ENCODE peak calls at places on chromosome 14, in five cellular contexts. One of them, this sample, is unnamed.

GRCh38 chr14:103739793-103740501 is 24.3 kb downstream of the ZFYVE21 start:
- DNase-seq in neural progenitor cell: no peak
- DNase-seq in iris pigment epithelial cell: no peak
- DNase-seq in activated CD4-positive, alpha-beta T cell treated with anti-CD3 and anti-CD28 coated beads, Interleukin-2, amount 50 U/mL, for 1 hour: no peak
- DNase-seq in neural crest cell: no peak
- DNase-seq in this sample: no peak

GRCh38 chr14:105426416-105427130 is 6.9 kb downstream of the MTA1 start:
- DNase-seq in neural progenitor cell: no peak
- DNase-seq in iris pigment epithelial cell: no peak
- DNase-seq in activated CD4-positive, alpha-beta T cell treated with anti-CD3 and anti-CD28 coated beads, Interleukin-2, amount 50 U/mL, for 1 hour: no peak
- DNase-seq in neural crest cell: no peak
- DNase-seq in this sample: no peak

GRCh38 chr14:73236157-73236556 is 1.1 kb upstream of the PAPLN start:
- DNase-seq in neural progenitor cell: peak
- DNase-seq in iris pigment epithelial cell: no peak
- DNase-seq in activated CD4-positive, alpha-beta T cell treated with anti-CD3 and anti-CD28 coated beads, Interleukin-2, amount 50 U/mL, for 1 hour: no peak
- DNase-seq in neural crest cell: no peak
- DNase-seq in this sample: no peak

GRCh38 chr14:43539210-43539609 is 967.9 kb downstream of the FSCB start:
- DNase-seq in neural progenitor cell: peak
- DNase-seq in iris pigment epithelial cell: peak
- DNase-seq in activated CD4-positive, alpha-beta T cell treated with anti-CD3 and anti-CD28 coated beads, Interleukin-2, amount 50 U/mL, for 1 hour: no peak
- DNase-seq in neural crest cell: no peak
- DNase-seq in this sample: no peak

GRCh38 chr14:72128629-72129028 is 196.4 kb downstream of the RGS6 start:
- DNase-seq in neural progenitor cell: no peak
- DNase-seq in iris pigment epithelial cell: no peak
- DNase-seq in activated CD4-positive, alpha-beta T cell treated with anti-CD3 and anti-CD28 coated beads, Interleukin-2, amount 50 U/mL, for 1 hour: no peak
- DNase-seq in neural crest cell: no peak
- DNase-seq in this sample: no peak

GRCh38 chr14:24673534-24674203 is 39.7 kb upstream of the GZMB start:
- DNase-seq in neural progenitor cell: no peak
- DNase-seq in iris pigment epithelial cell: no peak
- DNase-seq in activated CD4-positive, alpha-beta T cell treated with anti-CD3 and anti-CD28 coated beads, Interleukin-2, amount 50 U/mL, for 1 hour: peak
- DNase-seq in neural crest cell: no peak
- DNase-seq in this sample: no peak

GRCh38 chr14:32469388-32470160 is 140.5 kb downstream of the AKAP6 start:
- DNase-seq in neural progenitor cell: peak
- DNase-seq in iris pigment epithelial cell: peak
- DNase-seq in activated CD4-positive, alpha-beta T cell treated with anti-CD3 and anti-CD28 coated beads, Interleukin-2, amount 50 U/mL, for 1 hour: no peak
- DNase-seq in neural crest cell: no peak
- DNase-seq in this sample: no peak

GRCh38 chr14:59020382-59020781 is 168.1 kb upstream of the DAAM1 start:
- DNase-seq in neural progenitor cell: peak
- DNase-seq in iris pigment epithelial cell: peak
- DNase-seq in activated CD4-positive, alpha-beta T cell treated with anti-CD3 and anti-CD28 coated beads, Interleukin-2, amount 50 U/mL, for 1 hour: no peak
- DNase-seq in neural crest cell: no peak
- DNase-seq in this sample: no peak

GRCh38 chr14:69316449-69317391 is 56.8 kb downstream of the GALNT16 start:
- DNase-seq in neural progenitor cell: no peak
- DNase-seq in iris pigment epithelial cell: peak
- DNase-seq in activated CD4-positive, alpha-beta T cell treated with anti-CD3 and anti-CD28 coated beads, Interleukin-2, amount 50 U/mL, for 1 hour: no peak
- DNase-seq in neural crest cell: no peak
- DNase-seq in this sample: no peak

GRCh38 chr14:73961192-73961591 is 11.1 kb downstream of the COQ6 start:
- DNase-seq in neural progenitor cell: no peak
- DNase-seq in iris pigment epithelial cell: no peak
- DNase-seq in activated CD4-positive, alpha-beta T cell treated with anti-CD3 and anti-CD28 coated beads, Interleukin-2, amount 50 U/mL, for 1 hour: no peak
- DNase-seq in neural crest cell: no peak
- DNase-seq in this sample: no peak

GRCh38 chr14:97031530-97031929 is 234.3 kb downstream of the VRK1 start:
- DNase-seq in neural progenitor cell: no peak
- DNase-seq in iris pigment epithelial cell: no peak
- DNase-seq in activated CD4-positive, alpha-beta T cell treated with anti-CD3 and anti-CD28 coated beads, Interleukin-2, amount 50 U/mL, for 1 hour: no peak
- DNase-seq in neural crest cell: no peak
- DNase-seq in this sample: no peak

GRCh38 chr14:89586258-89587127 is 169.5 kb upstream of the FOXN3 start:
- DNase-seq in neural progenitor cell: no peak
- DNase-seq in iris pigment epithelial cell: no peak
- DNase-seq in activated CD4-positive, alpha-beta T cell treated with anti-CD3 and anti-CD28 coated beads, Interleukin-2, amount 50 U/mL, for 1 hour: no peak
- DNase-seq in neural crest cell: no peak
- DNase-seq in this sample: no peak

GRCh38 chr14:77882098-77882497 is 82.2 kb downstream of the ADCK1 start:
- DNase-seq in neural progenitor cell: no peak
- DNase-seq in iris pigment epithelial cell: no peak
- DNase-seq in activated CD4-positive, alpha-beta T cell treated with anti-CD3 and anti-CD28 coated beads, Interleukin-2, amount 50 U/mL, for 1 hour: no peak
- DNase-seq in neural crest cell: no peak
- DNase-seq in this sample: no peak